ENCODE peak calls at places on chromosomes 3 and 15, in seven cellular contexts. One of them, this sample, is unnamed.
A peak's percentile ranks its signal among the peaks of the same experiment; 100 is the strongest.

GRCh38 chr3:32455609-32456428 is 46.8 kb downstream of the CMTM6 start:
- DNase-seq in HepG2: no peak
- DNase-seq in colonic mucosa: peak; percentile 16
- DNase-seq in IMR-90: no peak
- DNase-seq in K562: no peak
- DNase-seq in fibroblast of lung: no peak
- DNase-seq in PC-3: no peak
- DNase-seq in this sample: no peak

GRCh38 chr15:59751552-59752413 is 62.7 kb upstream of the BNIP2 start:
- DNase-seq in HepG2: peak; percentile 11
- DNase-seq in colonic mucosa: no peak
- DNase-seq in IMR-90: no peak
- DNase-seq in K562: no peak
- DNase-seq in fibroblast of lung: no peak
- DNase-seq in PC-3: no peak
- DNase-seq in this sample: peak; percentile 33

GRCh38 chr3:168024537-168024941 is 71.2 kb downstream of the GOLIM4 start:
- DNase-seq in HepG2: no peak
- DNase-seq in colonic mucosa: no peak
- DNase-seq in IMR-90: peak; percentile 96
- DNase-seq in K562: no peak
- DNase-seq in fibroblast of lung: peak; percentile 91
- DNase-seq in PC-3: peak; percentile 82
- DNase-seq in this sample: no peak

GRCh38 chr3:63779227-63779626 is 39.9 kb upstream of the C3orf49 start:
- DNase-seq in HepG2: no peak
- DNase-seq in colonic mucosa: no peak
- DNase-seq in IMR-90: no peak
- DNase-seq in K562: no peak
- DNase-seq in fibroblast of lung: no peak
- DNase-seq in PC-3: no peak
- DNase-seq in this sample: no peak

GRCh38 chr3:32818431-32819085 is 761 bp downstream of the TRIM71 start:
- DNase-seq in HepG2: no peak
- DNase-seq in colonic mucosa: no peak
- DNase-seq in IMR-90: no peak
- DNase-seq in K562: no peak
- DNase-seq in fibroblast of lung: no peak
- DNase-seq in PC-3: no peak
- DNase-seq in this sample: no peak

GRCh38 chr3:96214941-96215340 is 599.5 kb upstream of the EPHA6 start:
- DNase-seq in HepG2: no peak
- DNase-seq in colonic mucosa: no peak
- DNase-seq in IMR-90: no peak
- DNase-seq in K562: no peak
- DNase-seq in fibroblast of lung: no peak
- DNase-seq in PC-3: no peak
- DNase-seq in this sample: no peak

GRCh38 chr15:62103431-62103830 is 36.7 kb downstream of the C2CD4A start:
- DNase-seq in HepG2: no peak
- DNase-seq in colonic mucosa: no peak
- DNase-seq in IMR-90: no peak
- DNase-seq in K562: no peak
- DNase-seq in fibroblast of lung: no peak
- DNase-seq in PC-3: no peak
- DNase-seq in this sample: no peak

GRCh38 chr15:92158426-92158825 is 235.3 kb upstream of the ST8SIA2 start:
- DNase-seq in HepG2: no peak
- DNase-seq in colonic mucosa: peak; percentile 38
- DNase-seq in IMR-90: peak; percentile 2
- DNase-seq in K562: peak; percentile 3
- DNase-seq in fibroblast of lung: peak; percentile 44
- DNase-seq in PC-3: peak; percentile 71
- DNase-seq in this sample: peak; percentile 60

GRCh38 chr3:52805270-52806039 is 10.9 kb downstream of the ITIH3 start:
- DNase-seq in HepG2: no peak
- DNase-seq in colonic mucosa: no peak
- DNase-seq in IMR-90: no peak
- DNase-seq in K562: no peak
- DNase-seq in fibroblast of lung: no peak
- DNase-seq in PC-3: no peak
- DNase-seq in this sample: no peak

GRCh38 chr3:134353831-134354611 is 20.2 kb downstream of the AMOTL2 start:
- DNase-seq in HepG2: no peak
- DNase-seq in colonic mucosa: peak; percentile 68
- DNase-seq in IMR-90: no peak
- DNase-seq in K562: no peak
- DNase-seq in fibroblast of lung: no peak
- DNase-seq in PC-3: no peak
- DNase-seq in this sample: no peak

GRCh38 chr3:66625464-66626216 is 124.8 kb upstream of the LRIG1 start:
- DNase-seq in HepG2: no peak
- DNase-seq in colonic mucosa: no peak
- DNase-seq in IMR-90: peak; percentile 18
- DNase-seq in K562: no peak
- DNase-seq in fibroblast of lung: no peak
- DNase-seq in PC-3: no peak
- DNase-seq in this sample: no peak

GRCh38 chr3:35946121-35946856 is 307.0 kb downstream of the ARPP21 start:
- DNase-seq in HepG2: peak; percentile 18
- DNase-seq in colonic mucosa: no peak
- DNase-seq in IMR-90: peak; percentile 28
- DNase-seq in K562: peak; percentile 2
- DNase-seq in fibroblast of lung: peak; percentile 26
- DNase-seq in PC-3: peak; percentile 68
- DNase-seq in this sample: peak; percentile 20

GRCh38 chr3:98655666-98656065 is 62.3 kb upstream of the CPOX start:
- DNase-seq in HepG2: no peak
- DNase-seq in colonic mucosa: no peak
- DNase-seq in IMR-90: peak; percentile 35
- DNase-seq in K562: no peak
- DNase-seq in fibroblast of lung: peak; percentile 65
- DNase-seq in PC-3: peak; percentile 32
- DNase-seq in this sample: no peak

GRCh38 chr3:194276768-194277546 is 74.2 kb downstream of the CPN2 start:
- DNase-seq in HepG2: no peak
- DNase-seq in colonic mucosa: peak; percentile 44
- DNase-seq in IMR-90: peak; percentile 52
- DNase-seq in K562: no peak
- DNase-seq in fibroblast of lung: peak; percentile 86
- DNase-seq in PC-3: no peak
- DNase-seq in this sample: no peak

GRCh38 chr15:26032162-26032846 is 169.2 kb upstream of the ATP10A start:
- DNase-seq in HepG2: no peak
- DNase-seq in colonic mucosa: no peak
- DNase-seq in IMR-90: no peak
- DNase-seq in K562: no peak
- DNase-seq in fibroblast of lung: no peak
- DNase-seq in PC-3: no peak
- DNase-seq in this sample: no peak

GRCh38 chr3:186303985-186304384 is 58.0 kb downstream of the DGKG start:
- DNase-seq in HepG2: no peak
- DNase-seq in colonic mucosa: no peak
- DNase-seq in IMR-90: no peak
- DNase-seq in K562: no peak
- DNase-seq in fibroblast of lung: no peak
- DNase-seq in PC-3: no peak
- DNase-seq in this sample: peak; percentile 46

GRCh38 chr3:11724615-11725339 is 81.1 kb upstream of the VGLL4 start:
- DNase-seq in HepG2: no peak
- DNase-seq in colonic mucosa: no peak
- DNase-seq in IMR-90: no peak
- DNase-seq in K562: no peak
- DNase-seq in fibroblast of lung: no peak
- DNase-seq in PC-3: no peak
- DNase-seq in this sample: no peak

GRCh38 chr3:18740631-18741583 is 315.8 kb upstream of the SATB1 start:
- DNase-seq in HepG2: no peak
- DNase-seq in colonic mucosa: peak; percentile 20
- DNase-seq in IMR-90: no peak
- DNase-seq in K562: no peak
- DNase-seq in fibroblast of lung: no peak
- DNase-seq in PC-3: no peak
- DNase-seq in this sample: no peak

GRCh38 chr3:25831578-25831977 is 41.7 kb downstream of the OXSM start:
- DNase-seq in HepG2: no peak
- DNase-seq in colonic mucosa: no peak
- DNase-seq in IMR-90: peak; percentile 58
- DNase-seq in K562: peak; percentile 11
- DNase-seq in fibroblast of lung: peak; percentile 36
- DNase-seq in PC-3: peak; percentile 46
- DNase-seq in this sample: no peak

GRCh38 chr3:35648347-35648746 is 9.0 kb downstream of the ARPP21 start:
- DNase-seq in HepG2: no peak
- DNase-seq in colonic mucosa: no peak
- DNase-seq in IMR-90: peak; percentile 1
- DNase-seq in K562: no peak
- DNase-seq in fibroblast of lung: peak; percentile 37
- DNase-seq in PC-3: no peak
- DNase-seq in this sample: no peak

DNA sequence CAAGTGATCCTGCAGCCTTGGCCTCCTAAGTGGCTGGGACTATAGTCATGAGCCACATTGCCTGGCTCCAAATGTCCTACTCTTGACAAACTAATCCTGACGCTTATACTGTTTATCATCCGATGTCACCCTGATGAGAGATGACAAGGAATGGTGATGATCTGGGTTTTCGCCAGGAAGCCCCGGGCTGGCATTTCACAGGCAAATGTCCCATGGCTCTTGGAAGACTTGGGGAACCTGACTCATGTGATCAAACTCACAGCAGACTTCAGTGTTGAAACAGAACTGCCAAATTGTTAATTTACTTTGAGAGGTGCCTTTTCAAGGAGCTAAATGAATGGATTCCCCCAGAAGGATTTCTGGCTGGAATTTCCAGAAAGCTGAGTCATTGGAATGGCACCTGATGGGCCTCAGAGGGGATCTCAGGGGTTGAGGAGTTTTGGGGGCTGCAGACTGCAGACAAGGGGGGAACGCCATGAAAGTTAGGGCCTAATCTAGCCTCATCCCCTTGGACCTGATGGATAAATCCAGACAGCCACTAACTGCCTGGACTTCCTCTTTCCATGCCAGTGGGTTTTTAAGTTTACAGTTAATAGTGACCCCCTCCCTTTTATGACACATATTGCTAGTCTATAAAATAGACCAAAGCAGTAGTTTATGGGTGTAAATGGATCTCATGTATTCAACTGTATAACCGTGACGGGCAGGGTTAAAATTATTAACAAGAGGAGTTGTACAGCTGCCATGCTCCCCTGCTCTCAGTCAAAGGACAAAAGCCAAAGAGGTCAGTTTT is 146.6 kb downstream of the CHSY1 start:
- DNase-seq in HepG2: no peak
- DNase-seq in colonic mucosa: no peak
- DNase-seq in IMR-90: peak; percentile 34
- DNase-seq in K562: no peak
- DNase-seq in fibroblast of lung: peak; percentile 49
- DNase-seq in PC-3: peak; percentile 11
- DNase-seq in this sample: peak; percentile 42
- H3K9ac ChIP-seq in HepG2: no peak overlapping the region
- H3K9ac ChIP-seq in colonic mucosa: no peak overlapping the region
- H3K9ac ChIP-seq in IMR-90: no peak overlapping the region
- H3K9ac ChIP-seq in K562: no peak overlapping the region
- H3K9ac ChIP-seq in fibroblast of lung: no peak overlapping the region
- H3K9ac ChIP-seq in PC-3: no peak overlapping the region
- H3K9ac ChIP-seq in this sample: peak overlapping the region; percentile 13

DNA sequence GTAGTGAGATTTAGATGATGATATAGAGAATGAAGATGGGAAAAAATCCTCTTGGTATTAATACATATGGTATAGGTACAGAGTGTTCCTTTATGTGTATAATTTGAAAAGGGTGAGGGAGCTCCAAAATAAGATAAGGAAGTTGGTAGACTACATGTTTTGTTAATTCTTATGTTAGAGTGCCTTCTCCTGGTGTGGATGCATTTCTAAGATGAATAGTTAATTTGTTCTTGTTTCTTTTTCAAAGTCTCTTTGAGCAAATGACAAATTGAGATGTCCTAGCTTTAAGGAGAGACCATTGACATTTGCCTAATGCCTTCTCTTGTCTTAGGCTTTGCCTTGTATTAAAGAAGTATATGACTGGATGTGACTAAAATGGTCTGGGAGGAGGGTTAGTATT is 34.1 kb downstream of the AKAP13 start:
- DNase-seq in HepG2: no peak
- DNase-seq in colonic mucosa: no peak
- DNase-seq in IMR-90: peak; percentile 39
- DNase-seq in K562: no peak
- DNase-seq in fibroblast of lung: no peak
- DNase-seq in PC-3: peak; percentile 25
- DNase-seq in this sample: no peak
- H3K4me3 ChIP-seq in HepG2: no peak overlapping the region
- H3K4me3 ChIP-seq in colonic mucosa: no peak overlapping the region
- H3K4me3 ChIP-seq in IMR-90: no peak overlapping the region
- H3K4me3 ChIP-seq in K562: no peak overlapping the region
- H3K4me3 ChIP-seq in fibroblast of lung: no peak overlapping the region
- H3K4me3 ChIP-seq in PC-3: peak overlapping the region; percentile 31
- H3K4me3 ChIP-seq in this sample: no peak overlapping the region

GRCh38 chr3:172659246-172660002 is 51.4 kb downstream of the NCEH1 start:
- DNase-seq in HepG2: no peak
- DNase-seq in colonic mucosa: no peak
- DNase-seq in IMR-90: no peak
- DNase-seq in K562: no peak
- DNase-seq in fibroblast of lung: no peak
- DNase-seq in PC-3: peak; percentile 34
- DNase-seq in this sample: no peak
- H3K9ac ChIP-seq in HepG2: no peak overlapping the region
- H3K9ac ChIP-seq in colonic mucosa: no peak overlapping the region
- H3K9ac ChIP-seq in IMR-90: peak overlapping the region; percentile 11
- H3K9ac ChIP-seq in K562: no peak overlapping the region
- H3K9ac ChIP-seq in fibroblast of lung: peak overlapping the region; percentile 26
- H3K9ac ChIP-seq in PC-3: no peak overlapping the region
- H3K9ac ChIP-seq in this sample: no peak overlapping the region

DNA sequence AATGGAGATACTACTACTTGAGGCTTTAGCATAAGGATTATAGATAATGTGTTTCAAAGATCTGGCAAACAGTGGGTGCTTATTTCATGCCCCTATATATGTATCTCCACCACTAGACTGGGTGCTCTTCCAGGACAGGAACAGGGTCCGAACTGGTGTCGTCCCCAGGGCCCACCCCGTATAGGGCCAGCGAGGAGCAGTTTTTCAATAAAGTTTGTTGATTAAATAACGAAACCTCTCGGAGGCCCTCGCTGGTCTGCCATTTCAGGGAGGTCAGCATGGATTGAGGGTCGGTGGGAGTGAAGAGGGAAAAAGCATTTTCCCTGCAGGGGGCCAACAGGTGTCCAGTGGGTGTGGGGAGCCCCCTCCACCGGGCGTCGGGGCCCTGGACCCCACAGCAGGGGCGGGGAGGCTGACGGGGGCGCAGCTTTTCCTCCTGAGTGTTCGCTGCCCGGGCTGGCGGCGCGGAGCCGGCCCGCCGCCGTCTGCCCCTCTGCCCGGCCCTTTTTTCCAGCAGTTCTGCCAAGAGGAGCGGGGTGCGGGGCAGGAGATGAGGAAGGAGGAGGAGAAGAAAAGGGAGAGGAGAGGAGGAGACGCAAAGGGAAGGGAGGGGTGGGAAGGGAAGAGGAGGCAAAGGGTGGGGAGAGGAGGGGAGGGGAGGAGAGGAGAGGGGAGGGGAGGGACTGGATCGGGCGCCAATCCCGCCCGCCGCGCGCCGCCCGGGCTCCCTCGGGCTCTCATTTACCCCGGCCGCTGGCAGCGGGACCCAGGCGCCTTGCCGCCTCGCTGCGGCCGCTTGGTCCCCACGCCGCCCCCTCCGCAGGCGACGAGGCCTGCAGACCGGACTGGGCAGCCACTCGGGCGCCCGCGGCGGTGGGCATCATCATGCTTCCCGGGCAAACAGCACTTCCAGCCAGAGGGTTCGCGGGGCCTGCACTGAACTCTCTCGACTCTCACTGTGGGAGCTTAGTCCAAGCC is 66.3 kb downstream of the ISG20 start:
- DNase-seq in HepG2: no peak
- DNase-seq in colonic mucosa: peak; percentile 41
- DNase-seq in IMR-90: no peak
- DNase-seq in K562: no peak
- DNase-seq in fibroblast of lung: peak; percentile 55
- DNase-seq in PC-3: no peak
- DNase-seq in this sample: no peak
- H3K4me3 ChIP-seq in HepG2: peak overlapping the region; percentile 54
- H3K4me3 ChIP-seq in colonic mucosa: peak overlapping the region; percentile 32
- H3K4me3 ChIP-seq in IMR-90: peak overlapping the region; percentile 37
- H3K4me3 ChIP-seq in K562: no peak overlapping the region
- H3K4me3 ChIP-seq in fibroblast of lung: peak overlapping the region; percentile 37
- H3K4me3 ChIP-seq in PC-3: no peak overlapping the region
- H3K4me3 ChIP-seq in this sample: peak overlapping the region; percentile 48